ENCODE peak calls at places on chromosomes 2 and 18, in nine cellular contexts. B is fibroblast of the conjunctiva, I is left kidney, D is AML-193, X is GM20000, O is B cell, G is endothelial cell, R is cardiac muscle cell, J is HT1080. M is an unnamed sample.

GRCh38 chr2:119837350-119837749 is 77.6 kb downstream of the PTPN4 start:
- DNase-seq in I (no peak), X (no peak), D (no peak), O (no peak), B (no peak), R (no peak), J (no peak), G (no peak), M (no peak)

GRCh38 chr2:3338360-3338759 is 39.3 kb downstream of the EIPR1 start:
- DNase-seq in I (no peak), O (no peak), J (no peak), R (no peak), G (no peak), B (no peak), X (no peak), D (no peak), M (no peak)

GRCh38 chr2:190837991-190838390 is 42.6 kb upstream of the GLS start:
- DNase-seq in O (no peak), J (peak), X (no peak), G (no peak), B (no peak), D (no peak), I (no peak), R (no peak), M (no peak)

GRCh38 chr2:101197215-101197745 is 46.1 kb upstream of the TBC1D8 start:
- DNase-seq in B (no peak), R (no peak), J (no peak), I (no peak), O (no peak), G (no peak), D (no peak), X (no peak), M (no peak)

GRCh38 chr2:112481050-112481527 is 867 bp upstream of the TTL start:
- DNase-seq in I (peak), D (peak), R (peak), O (peak), X (peak), G (peak), J (peak), B (peak), M (peak)

GRCh38 chr2:236731767-236732580 is 162.3 kb downstream of the ACKR3 start:
- DNase-seq in G (no peak), X (no peak), R (no peak), D (no peak), O (no peak), B (peak), J (peak), I (no peak), M (no peak)

GRCh38 chr2:30871980-30872789 is 64.9 kb upstream of the CAPN13 start:
- DNase-seq in G (no peak), D (no peak), I (peak), J (peak), R (peak), O (no peak), X (no peak), B (no peak), M (peak)

GRCh38 chr18:10748641-10749040 is 222.8 kb downstream of the NAPG start:
- DNase-seq in X (no peak), J (no peak), R (no peak), I (peak), B (no peak), D (no peak), O (no peak), G (no peak), M (no peak)

GRCh38 chr2:164430166-164430783 is 191.0 kb downstream of the GRB14 start:
- DNase-seq in J (peak), G (peak), I (peak), O (peak), X (peak), D (peak), B (peak), R (peak), M (peak)

GRCh38 chr18:48527467-48527866 is 11.4 kb upstream of the CTIF start:
- DNase-seq in I (no peak), B (no peak), J (no peak), G (no peak), D (no peak), R (no peak), O (no peak), X (no peak), M (no peak)

GRCh38 chr18:28041366-28041765 is 135.6 kb downstream of the CDH2 start:
- DNase-seq in G (no peak), I (peak), O (no peak), D (no peak), X (no peak), J (no peak), B (no peak), R (peak), M (peak)

GRCh38 chr2:6290626-6291025 is 575.1 kb downstream of the CMPK2 start:
- DNase-seq in O (no peak), D (no peak), B (no peak), J (no peak), I (peak), R (no peak), G (no peak), X (no peak), M (no peak)

GRCh38 chr18:73715228-73715670 is 432.4 kb downstream of the FBXO15 start:
- DNase-seq in B (no peak), J (no peak), D (no peak), I (peak), G (no peak), O (no peak), R (no peak), X (no peak), M (no peak)

GRCh38 chr18:23964282-23965238 is 50.0 kb upstream of the TTC39C start:
- DNase-seq in B (no peak), G (no peak), J (peak), D (no peak), O (peak), I (peak), R (no peak), X (no peak), M (no peak)

GRCh38 chr2:127762846-127763245 is 48.1 kb downstream of the WDR33 start:
- DNase-seq in G (no peak), R (no peak), D (no peak), I (no peak), X (no peak), O (no peak), J (no peak), B (no peak), M (no peak)

GRCh38 chr2:149991576-149991975 is 404.0 kb upstream of the MMADHC start:
- DNase-seq in B (no peak), D (no peak), X (no peak), G (no peak), R (no peak), I (no peak), J (no peak), O (no peak), M (no peak)

GRCh38 chr2:135258193-135258592 is 206.1 kb downstream of the RAB3GAP1 start:
- DNase-seq in X (no peak), D (no peak), R (no peak), J (no peak), B (no peak), I (no peak), G (no peak), O (no peak), M (no peak)

GRCh38 chr18:48946329-48946835 is 4.4 kb downstream of the SMAD7 start:
- DNase-seq in G (no peak), R (no peak), B (no peak), X (no peak), D (no peak), I (peak), J (peak), O (no peak), M (no peak)

GRCh38 chr2:231604101-231604684 is 11.5 kb downstream of the TEX44 start:
- DNase-seq in J (no peak), I (no peak), X (peak), D (no peak), O (peak), B (peak), G (no peak), R (no peak), M (no peak)

GRCh38 chr2:60502123-60502522 is 51.3 kb downstream of the BCL11A start:
- DNase-seq in B (no peak), J (no peak), O (no peak), X (no peak), G (no peak), R (no peak), I (no peak), D (no peak), M (no peak)

GRCh38 chr2:1730047-1730937 is 14.0 kb downstream of the PXDN start:
- DNase-seq in I (peak), J (no peak), D (no peak), X (no peak), O (no peak), G (no peak), B (peak), R (no peak), M (no peak)

GRCh38 chr2:150467641-150467963 is 19.9 kb downstream of the RND3 start:
- DNase-seq in O (no peak), B (no peak), X (no peak), J (no peak), D (no peak), I (no peak), R (no peak), G (no peak), M (no peak)